ENCODE peak calls at places on chromosomes 4 and X, in five cellular contexts. S is MV-4-11, U is lower lobe of right lung, Q is AG20443, O is GM23338. E is an unnamed sample.
A peak's percentile ranks its signal among the peaks of the same experiment; 100 is the strongest.

GRCh38 chr4:184328022-184328736 is 110.5 kb upstream of the ENPP6 start:
- DNase-seq in U (no peak), O (no peak), S (no peak), Q (no peak), E (no peak)

GRCh38 chr4:141275834-141276233 is 55.1 kb downstream of the ZNF330 start:
- DNase-seq in Q (peak; percentile 72), U (no peak), O (no peak), S (no peak), E (no peak)

GRCh38 chrX:346034-346813 is 27.6 kb upstream of the GTPBP6 start:
- DNase-seq in Q (no peak), S (no peak), U (peak; percentile 38), O (peak; percentile 57), E (no peak)

GRCh38 chr4:145436114-145436513 is 45.5 kb upstream of the SMAD1 start:
- DNase-seq in S (no peak), Q (no peak), O (no peak), U (no peak), E (no peak)

GRCh38 chrX:53377464-53377863 is 45.0 kb downstream of the SMC1A start:
- DNase-seq in S (no peak), O (no peak), Q (no peak), U (no peak), E (no peak)

GRCh38 chrX:107718156-107718621 is 57.4 kb downstream of the TSC22D3 start:
- DNase-seq in Q (peak; percentile 66), O (peak; percentile 82), U (peak; percentile 66), S (peak; percentile 56), E (peak; percentile 74)

GRCh38 chr4:10015140-10015753 is 6.0 kb downstream of the SLC2A9 start:
- DNase-seq in S (peak; percentile 34), U (no peak), Q (no peak), O (peak; percentile 82), E (no peak)

GRCh38 chr4:16909245-16909644 is 10.8 kb upstream of the LDB2 start:
- DNase-seq in O (peak; percentile 26), S (no peak), U (no peak), Q (peak; percentile 24), E (no peak)

GRCh38 chr4:76526585-76526990 is 91.6 kb downstream of the SHROOM3 start:
- DNase-seq in O (no peak), U (no peak), S (no peak), Q (peak; percentile 26), E (no peak)

GRCh38 chr4:81314897-81315470 is 100.0 kb upstream of the PRKG2 start:
- DNase-seq in O (no peak), U (no peak), Q (peak; percentile 33), S (no peak), E (no peak)

GRCh38 chr4:35604252-35604651 is 640.1 kb downstream of the ARAP2 start:
- DNase-seq in S (no peak), U (no peak), O (no peak), Q (no peak), E (no peak)

GRCh38 chr4:156763511-156763910 is 208.1 kb downstream of the PDGFC start:
- DNase-seq in Q (no peak), S (no peak), O (no peak), U (no peak), E (no peak)

GRCh38 chr4:112978691-112979472 is 70.6 kb upstream of the ANK2 start:
- DNase-seq in U (no peak), S (no peak), Q (no peak), O (no peak), E (no peak)

GRCh38 chr4:83510442-83510841 is 25.5 kb upstream of the GPAT3 start:
- DNase-seq in Q (no peak), U (no peak), S (no peak), O (no peak), E (no peak)

GRCh38 chr4:21202959-21203358 is 502.7 kb downstream of the PACRGL start:
- DNase-seq in O (no peak), S (no peak), Q (no peak), U (no peak), E (no peak)

GRCh38 chr4:47462799-47463234 is 685 bp downstream of the COMMD8 start:
- DNase-seq in S (no peak), O (no peak), Q (peak; percentile 11), U (no peak), E (peak; percentile 5)

GRCh38 chr4:30181918-30182317 is 538.3 kb upstream of the PCDH7 start:
- DNase-seq in O (no peak), U (no peak), S (no peak), Q (no peak), E (no peak)

GRCh38 chr4:38787693-38788092 is 4.9 kb upstream of the TLR10 start:
- DNase-seq in S (no peak), Q (no peak), O (no peak), U (no peak), E (no peak)

GRCh38 chr4:185637162-185637875 is 102.0 kb upstream of the PDLIM3 start:
- DNase-seq in O (no peak), Q (no peak), S (no peak), U (no peak), E (no peak)

GRCh38 chr4:78766650-78767049 is 9.5 kb upstream of the BMP2K start:
- DNase-seq in S (no peak), U (no peak), O (no peak), Q (no peak), E (no peak)

GRCh38 chr4:150366487-150366999 is 215.4 kb upstream of the MAB21L2 start:
- DNase-seq in O (peak; percentile 77), U (no peak), S (no peak), Q (no peak), E (no peak)

GRCh38 chr4:4696521-4696920 is 154.7 kb upstream of the STX18 start:
- DNase-seq in Q (no peak), S (no peak), O (no peak), U (no peak), E (no peak)

GRCh38 chr4:121192500-121192899 is 28.4 kb upstream of the TNIP3 start:
- DNase-seq in O (peak; percentile 67), U (no peak), Q (peak; percentile 43), S (peak; percentile 27), E (peak; percentile 31)

GRCh38 chr4:155960522-155960921 is 6.9 kb upstream of the CTSO start:
- DNase-seq in O (no peak), U (no peak), S (no peak), Q (peak; percentile 48), E (no peak)

GRCh38 chr4:170015285-170015684 is 10.9 kb downstream of the MFAP3L start:
- DNase-seq in U (no peak), S (no peak), Q (no peak), O (no peak), E (no peak)

GRCh38 chr4:6444587-6444986 is 27.8 kb downstream of the PPP2R2C start:
- DNase-seq in U (no peak), Q (no peak), S (no peak), O (no peak), E (no peak)

GRCh38 chr4:23911675-23912455 is 22.0 kb upstream of the PPARGC1A start:
- DNase-seq in S (no peak), Q (no peak), U (no peak), O (no peak), E (no peak)

GRCh38 chr4:52904421-52904820 is 42.3 kb downstream of the RASL11B start:
- DNase-seq in O (no peak), S (no peak), U (no peak), Q (peak; percentile 31), E (no peak)

GRCh38 chrX:155225774-155226173 is 9.5 kb downstream of the VBP1 start:
- DNase-seq in U (no peak), Q (no peak), S (no peak), O (no peak), E (no peak)

GRCh38 chr4:155759372-155760252 is 791 bp downstream of the GUCY1B1 start:
- DNase-seq in O (peak; percentile 58), S (no peak), Q (peak; percentile 57), U (peak; percentile 65), E (no peak)

GRCh38 chr4:16993966-16994840 is 95.8 kb upstream of the LDB2 start:
- DNase-seq in Q (no peak), S (no peak), U (no peak), O (peak; percentile 63), E (no peak)

GRCh38 chr4:98639523-98639922 is 18.9 kb downstream of the TSPAN5 start:
- DNase-seq in U (no peak), O (no peak), Q (no peak), S (no peak), E (peak; percentile 52)

GRCh38 chrX:124502144-124502543 is 155.8 kb downstream of the SH2D1A start:
- DNase-seq in U (no peak), S (no peak), O (no peak), Q (no peak), E (no peak)

GRCh38 chrX:18676470-18676869 is 4.6 kb upstream of the RS1 start:
- DNase-seq in O (peak; percentile 63), U (no peak), S (no peak), Q (peak; percentile 16), E (no peak)

GRCh38 chr4:15410750-15411149 is 17.1 kb upstream of the C1QTNF7 start:
- DNase-seq in S (peak; percentile 73), Q (no peak), O (no peak), U (no peak), E (peak; percentile 6)

GRCh38 chr4:9938933-9939332 is 82.4 kb downstream of the SLC2A9 start:
- DNase-seq in U (no peak), S (no peak), Q (no peak), O (peak; percentile 65), E (no peak)

E was measured in central memory CD4-positive, alpha-beta T cell.